ENCODE peak calls at places on chromosomes 2 and 18, in eight cellular contexts. One of them, this sample, is unnamed.

GRCh38 chr2:111702119-111702808 is 181.7 kb downstream of the ANAPC1 start:
- DNase-seq in tibial nerve: no peak
- DNase-seq in K562: peak
- DNase-seq in uterus: no peak
- DNase-seq in testis: peak
- DNase-seq in PC-3: peak
- DNase-seq in OCI-LY7: peak
- DNase-seq in aorta: peak
- DNase-seq in this sample: no peak

GRCh38 chr2:63488118-63488713 is 100.1 kb downstream of the WDPCP start:
- DNase-seq in tibial nerve: no peak
- DNase-seq in K562: peak
- DNase-seq in uterus: no peak
- DNase-seq in testis: peak
- DNase-seq in PC-3: peak
- DNase-seq in OCI-LY7: no peak
- DNase-seq in aorta: no peak
- DNase-seq in this sample: no peak

GRCh38 chr2:149924028-149924427 is 336.5 kb upstream of the MMADHC start:
- DNase-seq in tibial nerve: no peak
- DNase-seq in K562: no peak
- DNase-seq in uterus: no peak
- DNase-seq in testis: no peak
- DNase-seq in PC-3: peak
- DNase-seq in OCI-LY7: no peak
- DNase-seq in aorta: no peak
- DNase-seq in this sample: no peak

GRCh38 chr18:58176915-58177717 is 133.1 kb downstream of the NEDD4L start:
- DNase-seq in tibial nerve: no peak
- DNase-seq in K562: no peak
- DNase-seq in uterus: no peak
- DNase-seq in testis: no peak
- DNase-seq in PC-3: peak
- DNase-seq in OCI-LY7: no peak
- DNase-seq in aorta: no peak
- DNase-seq in this sample: peak

GRCh38 chr2:20592106-20593071 is 58.5 kb downstream of the HS1BP3 start:
- DNase-seq in tibial nerve: peak
- DNase-seq in K562: peak
- DNase-seq in uterus: peak
- DNase-seq in testis: no peak
- DNase-seq in PC-3: no peak
- DNase-seq in OCI-LY7: no peak
- DNase-seq in aorta: peak
- DNase-seq in this sample: no peak

GRCh38 chr2:8587251-8587791 is 94.5 kb upstream of the ID2 start:
- DNase-seq in tibial nerve: no peak
- DNase-seq in K562: no peak
- DNase-seq in uterus: no peak
- DNase-seq in testis: no peak
- DNase-seq in PC-3: no peak
- DNase-seq in OCI-LY7: no peak
- DNase-seq in aorta: no peak
- DNase-seq in this sample: no peak

GRCh38 chr2:81304154-81304830 is 999.7 kb upstream of the LRRTM1 start:
- DNase-seq in tibial nerve: no peak
- DNase-seq in K562: no peak
- DNase-seq in uterus: no peak
- DNase-seq in testis: no peak
- DNase-seq in PC-3: peak
- DNase-seq in OCI-LY7: no peak
- DNase-seq in aorta: no peak
- DNase-seq in this sample: peak

GRCh38 chr2:182728028-182728427 is 12.0 kb downstream of the DNAJC10 start:
- DNase-seq in tibial nerve: no peak
- DNase-seq in K562: no peak
- DNase-seq in uterus: no peak
- DNase-seq in testis: no peak
- DNase-seq in PC-3: no peak
- DNase-seq in OCI-LY7: no peak
- DNase-seq in aorta: no peak
- DNase-seq in this sample: no peak

GRCh38 chr2:241812730-241813079 is 3.7 kb downstream of the NEU4 start:
- DNase-seq in tibial nerve: peak
- DNase-seq in K562: no peak
- DNase-seq in uterus: no peak
- DNase-seq in testis: no peak
- DNase-seq in PC-3: no peak
- DNase-seq in OCI-LY7: no peak
- DNase-seq in aorta: no peak
- DNase-seq in this sample: no peak

GRCh38 chr2:152483276-152483996 is 148.5 kb downstream of the FMNL2 start:
- DNase-seq in tibial nerve: no peak
- DNase-seq in K562: no peak
- DNase-seq in uterus: no peak
- DNase-seq in testis: no peak
- DNase-seq in PC-3: no peak
- DNase-seq in OCI-LY7: no peak
- DNase-seq in aorta: no peak
- DNase-seq in this sample: no peak

GRCh38 chr2:237134831-237135230 is 49.1 kb downstream of the COPS8 start:
- DNase-seq in tibial nerve: no peak
- DNase-seq in K562: no peak
- DNase-seq in uterus: peak
- DNase-seq in testis: no peak
- DNase-seq in PC-3: no peak
- DNase-seq in OCI-LY7: no peak
- DNase-seq in aorta: no peak
- DNase-seq in this sample: no peak

GRCh38 chr2:167013227-167013626 is 124.9 kb downstream of the XIRP2 start:
- DNase-seq in tibial nerve: no peak
- DNase-seq in K562: no peak
- DNase-seq in uterus: no peak
- DNase-seq in testis: no peak
- DNase-seq in PC-3: peak
- DNase-seq in OCI-LY7: no peak
- DNase-seq in aorta: no peak
- DNase-seq in this sample: no peak

GRCh38 chr2:216698895-216699294 is 3.5 kb upstream of the IGFBP5 start:
- DNase-seq in tibial nerve: no peak
- DNase-seq in K562: peak
- DNase-seq in uterus: no peak
- DNase-seq in testis: peak
- DNase-seq in PC-3: peak
- DNase-seq in OCI-LY7: peak
- DNase-seq in aorta: no peak
- DNase-seq in this sample: no peak

GRCh38 chr2:216701544-216701943 is 6.2 kb upstream of the IGFBP5 start:
- DNase-seq in tibial nerve: no peak
- DNase-seq in K562: no peak
- DNase-seq in uterus: no peak
- DNase-seq in testis: no peak
- DNase-seq in PC-3: no peak
- DNase-seq in OCI-LY7: no peak
- DNase-seq in aorta: no peak
- DNase-seq in this sample: no peak

GRCh38 chr2:216702756-216703155 is 7.4 kb upstream of the IGFBP5 start:
- DNase-seq in tibial nerve: no peak
- DNase-seq in K562: no peak
- DNase-seq in uterus: no peak
- DNase-seq in testis: no peak
- DNase-seq in PC-3: no peak
- DNase-seq in OCI-LY7: no peak
- DNase-seq in aorta: no peak
- DNase-seq in this sample: no peak

GRCh38 chr2:216700088-216700567 is 4.8 kb upstream of the IGFBP5 start:
- DNase-seq in tibial nerve: no peak
- DNase-seq in K562: no peak
- DNase-seq in uterus: no peak
- DNase-seq in testis: no peak
- DNase-seq in PC-3: no peak
- DNase-seq in OCI-LY7: no peak
- DNase-seq in aorta: no peak
- DNase-seq in this sample: no peak

GRCh38 chr2:216700778-216701177 is 5.4 kb upstream of the IGFBP5 start:
- DNase-seq in tibial nerve: no peak
- DNase-seq in K562: no peak
- DNase-seq in uterus: no peak
- DNase-seq in testis: no peak
- DNase-seq in PC-3: no peak
- DNase-seq in OCI-LY7: no peak
- DNase-seq in aorta: no peak
- DNase-seq in this sample: no peak
- H3K27ac ChIP-seq in tibial nerve: peak
- H3K27ac ChIP-seq in K562: no peak
- H3K27ac ChIP-seq in uterus: peak
- H3K27ac ChIP-seq in testis: no peak
- H3K27ac ChIP-seq in PC-3: no peak
- H3K27ac ChIP-seq in OCI-LY7: no peak
- H3K27ac ChIP-seq in aorta: no peak
- H3K27ac ChIP-seq in this sample: no peak

DNA sequence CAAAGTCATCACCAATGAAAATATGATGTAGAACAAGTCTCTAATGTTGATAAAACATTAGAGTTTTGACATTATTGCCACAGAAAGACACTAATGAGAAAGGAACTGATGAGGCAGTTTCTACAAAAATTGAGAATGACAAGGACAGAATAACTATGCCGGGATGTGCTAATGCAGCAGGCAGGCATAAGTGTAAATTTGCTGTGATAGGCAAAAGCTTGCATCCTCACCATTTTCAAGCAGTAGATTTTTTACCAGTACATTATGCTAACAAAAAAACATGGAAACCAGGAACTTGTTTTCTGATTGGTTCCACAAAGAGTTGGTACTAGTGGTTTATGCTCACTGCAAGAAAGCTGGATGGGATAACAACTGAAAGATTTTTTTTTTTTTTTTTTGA is 715.5 kb upstream of the LRRTM4 start:
- DNase-seq in tibial nerve: no peak
- DNase-seq in K562: no peak
- DNase-seq in uterus: no peak
- DNase-seq in testis: no peak
- DNase-seq in PC-3: no peak
- DNase-seq in OCI-LY7: no peak
- DNase-seq in aorta: no peak
- DNase-seq in this sample: no peak
- H3K27ac ChIP-seq in tibial nerve: no peak
- H3K27ac ChIP-seq in K562: no peak
- H3K27ac ChIP-seq in uterus: no peak
- H3K27ac ChIP-seq in testis: no peak
- H3K27ac ChIP-seq in PC-3: no peak
- H3K27ac ChIP-seq in OCI-LY7: no peak
- H3K27ac ChIP-seq in aorta: no peak
- H3K27ac ChIP-seq in this sample: no peak

GRCh38 chr2:17821535-17822451 is 5.5 kb downstream of the MSGN1 start:
- DNase-seq in tibial nerve: no peak
- DNase-seq in K562: no peak
- DNase-seq in uterus: no peak
- DNase-seq in testis: peak
- DNase-seq in PC-3: no peak
- DNase-seq in OCI-LY7: peak
- DNase-seq in aorta: no peak
- DNase-seq in this sample: no peak
- H3K27ac ChIP-seq in tibial nerve: peak
- H3K27ac ChIP-seq in K562: no peak
- H3K27ac ChIP-seq in uterus: no peak
- H3K27ac ChIP-seq in testis: peak
- H3K27ac ChIP-seq in PC-3: no peak
- H3K27ac ChIP-seq in OCI-LY7: peak
- H3K27ac ChIP-seq in aorta: peak
- H3K27ac ChIP-seq in this sample: no peak

GRCh38 chr18:396251-396555 is 104.3 kb downstream of the COLEC12 start:
- DNase-seq in tibial nerve: no peak
- DNase-seq in K562: no peak
- DNase-seq in uterus: no peak
- DNase-seq in testis: no peak
- DNase-seq in PC-3: no peak
- DNase-seq in OCI-LY7: no peak
- DNase-seq in aorta: no peak
- DNase-seq in this sample: no peak
- H3K27ac ChIP-seq in tibial nerve: peak
- H3K27ac ChIP-seq in K562: no peak
- H3K27ac ChIP-seq in uterus: peak
- H3K27ac ChIP-seq in testis: no peak
- H3K27ac ChIP-seq in PC-3: peak
- H3K27ac ChIP-seq in OCI-LY7: no peak
- H3K27ac ChIP-seq in aorta: no peak
- H3K27ac ChIP-seq in this sample: no peak

DNA sequence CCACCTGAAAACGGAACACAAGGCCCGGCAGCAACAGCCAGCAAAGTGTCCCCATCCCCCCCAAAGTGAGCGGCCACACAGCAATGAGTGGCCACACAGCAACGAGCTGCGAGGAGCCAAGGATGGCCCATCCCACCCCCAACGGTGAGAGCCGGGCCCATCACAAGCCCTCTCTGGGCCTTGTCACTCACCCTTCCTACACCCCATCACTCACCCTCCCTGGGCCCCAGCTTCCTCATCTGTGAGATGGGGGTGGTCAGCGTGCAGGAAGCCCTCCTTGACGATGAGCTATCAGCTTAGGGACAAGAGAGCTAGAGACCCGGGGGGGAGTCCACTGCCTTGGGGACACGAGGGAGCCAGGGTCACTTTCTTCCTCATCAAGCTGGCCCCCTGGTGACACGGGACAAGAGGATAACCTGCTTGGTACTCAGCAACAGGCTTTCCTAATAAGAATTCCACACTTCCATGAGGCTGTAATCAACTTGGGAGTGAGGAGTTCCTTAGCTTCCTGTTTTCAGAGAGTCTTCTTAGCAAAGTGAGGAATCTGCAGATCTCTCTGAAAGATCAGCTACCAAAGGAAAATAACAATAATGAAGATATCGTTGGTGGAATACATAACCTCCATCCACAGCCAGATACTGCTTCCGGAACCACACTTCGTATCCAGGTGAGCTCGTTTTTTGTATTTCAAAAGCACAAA is 92.7 kb downstream of the HDAC4 start:
- DNase-seq in tibial nerve: no peak
- DNase-seq in K562: no peak
- DNase-seq in uterus: peak
- DNase-seq in testis: peak
- DNase-seq in PC-3: no peak
- DNase-seq in OCI-LY7: no peak
- DNase-seq in aorta: no peak
- DNase-seq in this sample: no peak
- H3K27ac ChIP-seq in tibial nerve: peak
- H3K27ac ChIP-seq in K562: no peak
- H3K27ac ChIP-seq in uterus: peak
- H3K27ac ChIP-seq in testis: peak
- H3K27ac ChIP-seq in PC-3: no peak
- H3K27ac ChIP-seq in OCI-LY7: no peak
- H3K27ac ChIP-seq in aorta: no peak
- H3K27ac ChIP-seq in this sample: no peak

This sample was measured in epithelial cell of prostate.